ENCODE peak calls at places on chromosome 4, in seven cellular contexts. R is AG04450, N is mucosa of descending colon, T is left ventricle myocardium inferior, H is AG10803, G is left lung, M is ovary. O is an unnamed sample.

GRCh38 chr4:1628892-1629703 is 55.0 kb downstream of the FAM53A start:
- DNase-seq in R (no peak), N (peak), T (peak), H (peak), G (peak), M (peak), O (peak)

GRCh38 chr4:107693132-107693531 is 26.9 kb downstream of the PAPSS1 start:
- DNase-seq in R (no peak), N (no peak), T (no peak), H (no peak), G (no peak), M (no peak), O (no peak)

GRCh38 chr4:2083826-2084160 is 24.7 kb downstream of the NAT8L start:
- DNase-seq in R (no peak), N (no peak), T (no peak), H (no peak), G (peak), M (no peak), O (no peak)

GRCh38 chr4:147779449-147779848 is 47.6 kb downstream of the ARHGAP10 start:
- DNase-seq in R (no peak), N (no peak), T (no peak), H (no peak), G (no peak), M (no peak), O (no peak)

GRCh38 chr4:152780267-152780811 is 585 bp downstream of the ARFIP1 start:
- DNase-seq in R (no peak), N (no peak), T (peak), H (peak), G (no peak), M (no peak), O (no peak)

GRCh38 chr4:184596044-184596616 is 53.1 kb downstream of the CASP3 start:
- DNase-seq in R (no peak), N (no peak), T (no peak), H (no peak), G (no peak), M (no peak), O (no peak)

GRCh38 chr4:30847958-30848357 is 127.8 kb downstream of the PCDH7 start:
- DNase-seq in R (no peak), N (no peak), T (no peak), H (no peak), G (no peak), M (no peak), O (no peak)

GRCh38 chr4:8765084-8765483 is 106.6 kb downstream of the HMX1 start:
- DNase-seq in R (no peak), N (no peak), T (peak), H (no peak), G (peak), M (no peak), O (no peak)

GRCh38 chr4:136457577-136457976 is 1074.7 kb downstream of the PCDH18 start:
- DNase-seq in R (no peak), N (no peak), T (no peak), H (no peak), G (peak), M (no peak), O (no peak)

GRCh38 chr4:13546855-13547562 is 2.7 kb upstream of the NKX3-2 start:
- DNase-seq in R (no peak), N (peak), T (no peak), H (no peak), G (peak), M (no peak), O (no peak)

GRCh38 chr4:95547708-95548471 is 883 bp downstream of the UNC5C start:
- DNase-seq in R (no peak), N (peak), T (peak), H (peak), G (peak), M (peak), O (no peak)

GRCh38 chr4:123106741-123107140 is 184.3 kb upstream of the NUDT6 start:
- DNase-seq in R (no peak), N (no peak), T (no peak), H (no peak), G (peak), M (no peak), O (no peak)

GRCh38 chr4:122583906-122584305 is 37.0 kb downstream of the IL21 start:
- DNase-seq in R (no peak), N (no peak), T (no peak), H (peak), G (no peak), M (no peak), O (no peak)

GRCh38 chr4:116357758-116358157 is 727.6 kb downstream of the TRAM1L1 start:
- DNase-seq in R (no peak), N (peak), T (no peak), H (no peak), G (no peak), M (no peak), O (peak)

GRCh38 chr4:2686379-2687265 is 69.5 kb downstream of the TNIP2 start:
- DNase-seq in R (no peak), N (no peak), T (no peak), H (no peak), G (no peak), M (no peak), O (no peak)

GRCh38 chr4:170931326-170931725 is 841.6 kb upstream of the AADAT start:
- DNase-seq in R (no peak), N (no peak), T (no peak), H (no peak), G (no peak), M (no peak), O (no peak)

GRCh38 chr4:142516686-142517145 is 329.4 kb downstream of the INPP4B start:
- DNase-seq in R (no peak), N (no peak), T (no peak), H (peak), G (no peak), M (no peak), O (no peak)

GRCh38 chr4:76954489-76954888 is 4.9 kb downstream of the SEPTIN11 start:
- DNase-seq in R (no peak), N (no peak), T (no peak), H (no peak), G (no peak), M (no peak), O (no peak)

GRCh38 chr4:76952071-76952470 is 2.5 kb downstream of the SEPTIN11 start:
- DNase-seq in R (no peak), N (no peak), T (no peak), H (no peak), G (no peak), M (no peak), O (no peak)

GRCh38 chr4:76953956-76954355 is 4.4 kb downstream of the SEPTIN11 start:
- DNase-seq in R (no peak), N (no peak), T (no peak), H (no peak), G (no peak), M (no peak), O (no peak)

GRCh38 chr4:76951333-76952033 is 1.9 kb downstream of the SEPTIN11 start:
- DNase-seq in R (no peak), N (no peak), T (no peak), H (no peak), G (no peak), M (no peak), O (no peak)

GRCh38 chr4:76952631-76953587 is 3.4 kb downstream of the SEPTIN11 start:
- DNase-seq in R (no peak), N (no peak), T (no peak), H (no peak), G (no peak), M (no peak), O (no peak)
- H3K4me3 ChIP-seq in R (peak), N (no peak), T (peak), H (peak), G (no peak), M (no peak), O (no peak)

GRCh38 chr4:80592950-80593349 is 257.4 kb downstream of the CFAP299 start:
- DNase-seq in R (no peak), N (no peak), T (no peak), H (no peak), G (no peak), M (no peak), O (no peak)
- TF ChIP-seq CTCF in R (no peak), N (no peak), T (no peak), H (no peak), G (no peak), M (no peak), O (no peak)

DNA sequence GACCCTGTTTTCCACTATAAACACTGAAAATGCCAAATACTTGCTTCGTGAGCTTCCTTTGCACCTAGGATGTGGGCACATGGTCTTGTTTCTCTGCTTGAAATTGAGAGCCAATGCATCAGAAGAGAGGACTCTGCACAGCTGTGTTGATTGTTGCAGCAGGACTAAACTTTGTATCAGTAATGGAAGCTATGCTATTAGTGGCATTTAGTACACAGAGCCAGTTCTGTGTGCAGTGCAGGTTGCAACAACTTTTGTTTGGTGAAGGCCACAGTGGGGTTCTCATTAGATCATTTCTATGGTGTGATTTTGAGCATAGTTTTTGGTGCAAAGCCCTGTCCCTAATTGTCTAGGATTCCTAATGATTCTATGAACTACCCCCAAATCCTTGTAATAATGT is 54.4 kb upstream of the ANKRD17 start:
- DNase-seq in R (no peak), N (no peak), T (no peak), H (no peak), G (no peak), M (no peak), O (no peak)
- H3K4me3 ChIP-seq in R (no peak), N (no peak), T (no peak), H (no peak), G (no peak), M (no peak), O (no peak)

GRCh38 chr4:155322782-155323181 is 54.0 kb downstream of the MAP9 start:
- DNase-seq in R (no peak), N (no peak), T (no peak), H (no peak), G (no peak), M (no peak), O (no peak)

DNA sequence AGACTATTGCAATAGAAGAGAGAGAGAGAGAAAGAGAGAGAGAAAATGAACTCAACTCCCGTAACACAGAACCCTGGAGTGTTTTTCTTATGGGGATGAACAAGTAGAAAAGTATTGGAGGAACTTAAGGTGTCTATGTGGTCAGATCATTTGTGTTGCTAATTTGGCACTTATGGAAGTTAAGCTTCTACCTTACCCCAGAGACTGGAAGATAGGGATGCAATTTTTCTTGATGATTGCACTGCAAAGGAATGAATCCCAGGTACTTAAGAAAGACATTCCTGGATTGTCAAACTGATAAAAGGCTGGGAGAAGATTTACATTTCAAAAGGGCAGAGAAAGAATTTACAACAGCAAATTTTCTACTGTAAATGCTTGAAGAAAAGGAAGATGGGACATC is 57.3 kb downstream of the MAP9 start:
- DNase-seq in R (no peak), N (no peak), T (no peak), H (no peak), G (no peak), M (no peak), O (no peak)
- TF ChIP-seq CTCF in R (no peak), N (no peak), T (no peak), H (no peak), G (no peak), M (no peak), O (no peak)

GRCh38 chr4:176002007-176002623 is 63.5 kb upstream of the WDR17 start:
- DNase-seq in R (no peak), N (peak), T (no peak), H (peak), G (peak), M (no peak), O (peak)
- H3K4me3 ChIP-seq in R (peak), N (no peak), T (peak), H (peak), G (peak), M (peak), O (peak)

GRCh38 chr4:188423039-188423438 is 283.8 kb downstream of the TRIML1 start:
- DNase-seq in R (no peak), N (no peak), T (no peak), H (no peak), G (no peak), M (no peak), O (peak)
- TF ChIP-seq CTCF in R (no peak), N (no peak), T (no peak), H (no peak), G (no peak), M (no peak), O (no peak)

GRCh38 chr4:121226362-121226761 is 62.2 kb upstream of the TNIP3 start:
- DNase-seq in R (no peak), N (no peak), T (no peak), H (no peak), G (no peak), M (no peak), O (no peak)
- H3K4me3 ChIP-seq in R (no peak), N (no peak), T (no peak), H (no peak), G (no peak), M (no peak), O (no peak)

DNA sequence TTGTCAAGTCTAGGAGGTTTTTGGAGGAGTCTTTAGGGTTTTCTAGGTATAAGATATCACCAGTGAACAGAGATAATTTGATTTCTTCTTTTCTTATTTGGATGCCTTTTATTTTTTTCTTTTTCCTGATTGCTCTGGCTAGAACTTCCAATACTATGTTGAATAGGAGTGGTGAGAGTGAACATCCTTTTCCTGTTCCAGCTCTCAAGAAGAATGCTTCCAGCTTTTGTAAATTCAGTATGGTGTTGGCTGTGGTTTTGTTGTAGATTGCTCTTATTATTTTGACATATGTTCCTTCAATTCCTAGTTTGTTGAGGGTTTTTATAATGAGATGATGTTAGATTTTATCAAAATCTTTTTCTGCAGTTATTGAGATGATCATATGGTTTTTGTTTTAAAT is 165.6 kb upstream of the WDFY3 start:
- DNase-seq in R (no peak), N (no peak), T (no peak), H (no peak), G (no peak), M (no peak), O (no peak)
- TF ChIP-seq CTCF in R (no peak), N (no peak), T (no peak), H (no peak), G (no peak), M (no peak), O (no peak)

GRCh38 chr4:120816385-120816784 is 106.1 kb downstream of the PRDM5 start:
- DNase-seq in R (no peak), N (no peak), T (no peak), H (peak), G (no peak), M (no peak), O (no peak)
- H3K4me3 ChIP-seq in R (no peak), N (no peak), T (no peak), H (peak), G (peak), M (no peak), O (no peak)

GRCh38 chr4:83268491-83268890 is 16.1 kb downstream of the COQ2 start:
- DNase-seq in R (no peak), N (no peak), T (no peak), H (no peak), G (no peak), M (no peak), O (no peak)

GRCh38 chr4:83269256-83269655 is 15.3 kb downstream of the COQ2 start:
- DNase-seq in R (no peak), N (no peak), T (no peak), H (peak), G (no peak), M (no peak), O (no peak)

GRCh38 chr4:83267835-83268475 is 16.6 kb downstream of the COQ2 start:
- DNase-seq in R (no peak), N (no peak), T (no peak), H (no peak), G (no peak), M (no peak), O (no peak)

GRCh38 chr4:83266689-83267088 is 17.9 kb downstream of the COQ2 start:
- DNase-seq in R (no peak), N (no peak), T (no peak), H (no peak), G (no peak), M (no peak), O (no peak)

DNA sequence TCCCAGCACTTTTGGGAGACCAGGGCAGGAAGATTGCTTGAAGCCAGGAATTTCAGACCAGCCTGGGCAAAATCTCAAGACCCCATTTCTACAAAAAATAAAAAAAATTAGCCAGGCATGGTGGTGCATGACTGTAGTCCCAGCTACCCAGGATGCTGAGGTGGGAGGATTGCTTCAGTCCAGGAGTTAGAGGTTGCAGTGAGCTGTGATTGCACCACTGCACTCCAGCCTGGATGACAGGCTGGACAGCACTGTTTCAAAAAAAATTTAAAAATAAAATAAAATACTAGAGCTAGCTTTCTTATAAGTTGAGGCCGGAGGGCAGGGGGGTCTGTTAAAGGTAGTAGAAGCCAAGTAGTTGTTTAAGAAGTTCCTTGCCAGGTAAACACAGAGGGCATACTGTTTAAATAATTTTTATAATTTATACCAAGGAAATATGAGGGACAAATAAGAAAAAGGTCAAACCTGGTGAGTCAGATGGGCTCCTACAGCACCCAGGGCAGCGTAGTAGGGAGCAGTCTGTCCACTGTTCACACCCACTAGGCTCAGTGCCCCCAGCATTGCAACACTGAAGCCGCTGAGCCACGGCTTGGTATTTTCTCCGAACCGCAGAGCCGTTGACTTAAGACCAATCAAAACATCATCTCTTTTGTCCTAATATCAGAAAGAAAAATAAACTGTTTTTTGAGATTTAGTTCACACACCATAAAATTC is 17.3 kb downstream of the COQ2 start:
- DNase-seq in R (no peak), N (no peak), T (no peak), H (peak), G (no peak), M (no peak), O (peak)
- TF ChIP-seq CTCF in R (no peak), N (no peak), T (no peak), H (no peak), G (no peak), M (no peak), O (no peak)

O was measured in A549.